ENCODE peak calls at places on chromosomes 7 and 10, in five cellular contexts. Z is H1, H is tibial nerve, K is left ventricle myocardium inferior, T is CD14-positive monocyte. O is an unnamed sample.

GRCh38 chr7:20310963-20311742 is 19.5 kb upstream of the ITGB8 start:
- DNase-seq in Z (no peak), H (peak; percentile 30), K (no peak), T (no peak), O (no peak)

GRCh38 chr7:92763636-92764423 is 72.5 kb downstream of the CDK6 start:
- DNase-seq in Z (peak; percentile 70), H (no peak), K (no peak), T (no peak), O (no peak)

GRCh38 chr10:105974803-105975456 is 1189.6 kb downstream of the SORCS1 start:
- DNase-seq in Z (no peak), H (peak; percentile 20), K (no peak), T (no peak), O (no peak)

GRCh38 chr10:28241766-28242399 is 61.0 kb downstream of the MPP7 start:
- DNase-seq in Z (no peak), H (peak; percentile 72), K (no peak), T (no peak), O (no peak)

GRCh38 chr10:101224910-101225823 is 4.1 kb downstream of the LBX1 start:
- DNase-seq in Z (no peak), H (no peak), K (no peak), T (no peak), O (no peak)

GRCh38 chr7:134619627-134620331 is 26.9 kb upstream of the BPGM start:
- DNase-seq in Z (no peak), H (no peak), K (no peak), T (no peak), O (no peak)

GRCh38 chr10:73995035-73995358 is 2.9 kb upstream of the VCL start:
- DNase-seq in Z (no peak), H (no peak), K (no peak), T (no peak), O (peak; percentile 41)

GRCh38 chr10:27654284-27654683 is 91.3 kb downstream of the MKX start:
- DNase-seq in Z (no peak), H (no peak), K (no peak), T (no peak), O (no peak)

GRCh38 chr10:43905502-43906236 is 257.0 kb upstream of the ZNF32 start:
- DNase-seq in Z (no peak), H (no peak), K (peak; percentile 70), T (no peak), O (no peak)

GRCh38 chr7:95905165-95905564 is 132.8 kb downstream of the DYNC1I1 start:
- DNase-seq in Z (no peak), H (no peak), K (no peak), T (no peak), O (no peak)

GRCh38 chr7:15687645-15688025 is 1.2 kb upstream of the MEOX2 start:
- DNase-seq in Z (peak; percentile 51), H (no peak), K (peak; percentile 31), T (no peak), O (no peak)

GRCh38 chr10:17643339-17643754 is 604 bp upstream of the STAM start:
- DNase-seq in Z (no peak), H (no peak), K (peak; percentile 70), T (no peak), O (no peak)

GRCh38 chr10:72690071-72690755 is 1.7 kb upstream of the MCU start:
- DNase-seq in Z (no peak), H (no peak), K (no peak), T (no peak), O (no peak)

GRCh38 chr7:5139998-5140397 is 50.0 kb upstream of the WIPI2 start:
- DNase-seq in Z (peak; percentile 69), H (peak; percentile 8), K (no peak), T (no peak), O (no peak)

GRCh38 chr7:45586748-45587520 is 12.8 kb downstream of the ADCY1 start:
- DNase-seq in Z (no peak), H (no peak), K (no peak), T (no peak), O (no peak)

GRCh38 chr7:132145466-132145865 is 430.8 kb downstream of the PLXNA4 start:
- DNase-seq in Z (no peak), H (peak; percentile 6), K (peak; percentile 25), T (no peak), O (no peak)

DNA sequence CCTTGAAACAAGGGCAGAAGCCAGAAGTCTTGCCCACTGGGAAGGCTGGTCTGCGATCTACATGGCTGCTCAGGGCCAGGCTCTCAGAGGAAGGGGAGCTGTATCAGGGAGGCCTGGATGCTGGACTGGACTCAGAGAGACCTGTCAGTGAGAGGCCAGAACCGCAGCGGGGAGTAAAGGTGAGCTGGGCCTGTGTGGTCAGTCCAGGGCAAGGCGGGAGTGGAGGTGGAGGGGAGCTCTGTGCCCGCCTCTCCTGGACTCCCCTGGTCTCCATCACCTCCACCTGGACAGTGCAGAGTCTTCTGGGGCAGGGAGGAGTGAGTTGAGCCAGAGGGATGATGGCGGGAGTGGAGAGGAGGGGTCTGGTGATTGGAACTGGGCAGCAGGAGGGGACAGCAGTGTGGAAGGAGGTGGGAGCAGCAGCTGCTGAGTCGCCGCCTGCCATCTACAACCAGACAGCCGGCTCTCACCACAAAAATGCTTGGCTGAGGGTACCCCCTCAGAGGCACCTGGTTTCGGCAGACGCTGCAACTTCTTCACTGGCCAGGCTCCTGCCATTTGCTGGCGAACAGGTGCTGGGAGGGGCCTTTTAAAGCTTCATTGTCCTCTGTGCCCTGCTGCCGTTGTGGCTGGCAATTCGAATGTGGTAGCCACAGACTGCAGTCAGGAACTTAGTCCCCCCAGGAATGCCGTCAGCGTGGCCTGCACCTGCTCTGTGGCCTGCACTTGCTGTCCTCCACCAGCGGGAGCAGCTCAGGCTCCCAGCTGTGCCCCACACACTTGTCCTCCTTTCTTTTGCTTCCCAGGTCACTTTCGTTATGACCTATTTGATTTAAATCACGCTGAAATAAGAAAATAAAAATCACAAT is 3.5 kb downstream of the RASSF4 start:
- DNase-seq in Z (peak; percentile 60), H (peak; percentile 4), K (no peak), T (no peak), O (no peak)
- TF ChIP-seq CTCF in Z (peak; percentile 28), H (peak; percentile 20), K (peak; percentile 53), T (peak; percentile 38), O (no peak)

GRCh38 chr10:128268015-128268722 is 141.9 kb upstream of the MKI67 start:
- DNase-seq in Z (peak; percentile 85), H (peak; percentile 30), K (no peak), T (no peak), O (no peak)
- TF ChIP-seq CTCF in Z (peak; percentile 88), H (peak; percentile 38), K (peak; percentile 58), T (no peak), O (peak; percentile 60)

DNA sequence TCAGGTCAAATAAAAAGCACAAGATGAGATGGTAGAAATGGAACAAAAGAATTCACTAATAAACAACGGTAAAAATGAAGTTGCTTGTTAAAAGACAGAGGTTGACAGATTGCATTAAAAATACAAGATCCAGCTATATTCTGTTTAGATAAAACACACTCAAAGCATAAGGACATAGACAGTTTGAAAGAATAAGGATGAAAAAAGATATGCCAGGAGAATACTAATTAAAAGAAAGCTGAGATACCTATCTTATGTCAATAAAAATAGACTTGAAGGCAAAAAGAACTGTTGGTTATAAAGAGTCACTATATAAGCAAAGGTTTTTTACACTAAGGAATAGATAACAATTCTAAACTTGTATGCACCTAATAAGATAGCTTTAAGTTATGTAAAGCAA is 105.3 kb downstream of the GPR158 start:
- DNase-seq in Z (no peak), H (no peak), K (no peak), T (no peak), O (no peak)
- TF ChIP-seq CTCF in Z (no peak), H (no peak), K (no peak), T (no peak), O (no peak)

GRCh38 chr7:123716877-123717276 is 31.9 kb downstream of the WASL start:
- DNase-seq in Z (no peak), H (no peak), K (no peak), T (no peak), O (no peak)
- TF ChIP-seq CTCF in Z (no peak), H (no peak), K (no peak), T (no peak), O (no peak)

GRCh38 chr10:3723706-3724225 is 61.2 kb downstream of the KLF6 start:
- DNase-seq in Z (no peak), H (no peak), K (no peak), T (no peak), O (no peak)
- TF ChIP-seq CTCF in Z (no peak), H (no peak), K (no peak), T (no peak), O (no peak)

GRCh38 chr10:97401455-97401919 is 347 bp upstream of the RRP12 start:
- DNase-seq in Z (no peak), H (no peak), K (no peak), T (no peak), O (no peak)

GRCh38 chr10:97404044-97404443 is 2.9 kb upstream of the RRP12 start:
- DNase-seq in Z (no peak), H (no peak), K (no peak), T (no peak), O (no peak)

GRCh38 chr10:97396056-97396455 is 5.1 kb downstream of the RRP12 start:
- DNase-seq in Z (no peak), H (no peak), K (no peak), T (no peak), O (no peak)

GRCh38 chr10:97399843-97400545 is 1.1 kb downstream of the RRP12 start:
- DNase-seq in Z (no peak), H (no peak), K (no peak), T (peak; percentile 90), O (no peak)

DNA sequence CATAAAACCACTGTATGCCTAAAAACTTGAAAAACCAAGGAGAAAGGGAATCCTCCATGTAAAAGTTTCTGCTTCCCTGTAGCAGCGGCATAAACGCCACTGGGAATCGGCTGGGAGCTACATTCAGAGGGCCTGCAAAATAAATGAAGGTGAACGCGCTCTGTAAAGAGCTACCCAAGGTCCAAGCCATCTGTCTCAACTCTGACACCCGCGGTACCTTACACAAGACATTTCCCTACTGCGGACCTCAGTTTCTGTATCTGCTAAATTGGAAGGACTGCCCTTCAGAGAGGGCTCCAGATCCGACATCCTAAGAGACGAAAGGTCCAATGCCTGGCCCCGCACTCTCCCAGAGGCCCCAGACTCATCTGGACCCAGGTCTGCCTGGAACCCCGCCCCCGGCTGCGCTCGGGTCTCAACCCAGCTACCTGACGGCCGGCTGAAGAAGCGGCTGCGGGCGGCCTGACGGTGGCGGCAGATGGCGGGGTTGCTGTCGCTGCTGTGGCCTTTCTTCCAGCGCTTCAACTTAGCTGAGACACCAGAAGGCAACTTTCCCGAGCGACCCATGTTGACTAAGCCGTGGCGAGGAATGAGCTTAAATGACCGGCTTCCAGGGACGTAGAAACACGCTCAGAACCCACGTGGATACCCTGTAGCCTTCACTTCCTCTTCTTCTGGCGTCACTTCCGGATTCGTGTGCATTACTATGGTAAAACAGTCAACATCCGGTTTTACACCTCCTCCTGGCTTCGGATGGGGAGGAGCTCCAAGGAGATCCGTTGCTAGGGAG is at the start of gene RRP12:
- DNase-seq in Z (peak; percentile 82), H (peak; percentile 90), K (peak; percentile 61), T (peak; percentile 97), O (peak; percentile 97)
- TF ChIP-seq CTCF in Z (no peak), H (no peak), K (no peak), T (no peak), O (no peak)